ENCODE peak calls at places on chromosome 19, in nine cellular contexts. M is activated T-helper 2 cell treated with anti-CD3 and anti-CD28 coated beads, Interferon-gamma antibody, Interleukin-2, Interleukin-4, amounts not matched to agents 10 μg/mL and 5 μg/mL and 100 μg/mL, durations not matched to agents 14 hours and 24 hours and 36 hours; K is EH; I is memory B cell; N is neural crest cell; Y is SW 1271; O is astrocyte of the cerebellum; V is fibroblast of pulmonary artery; C is SK-N-SH. H is an unnamed sample.

GRCh38 chr19:7120499-7120898 is 51.0 kb downstream of the ZNF557 start:
- DNase-seq in M (no peak), K (no peak), I (no peak), N (no peak), Y (no peak), O (no peak), V (no peak), C (no peak), H (no peak)

GRCh38 chr19:16470911-16471811 is 609 bp downstream of the EPS15L1 start:
- DNase-seq in M (peak; percentile 22), K (peak; percentile 49), I (no peak), N (peak; percentile 16), Y (no peak), O (no peak), V (peak; percentile 49), C (no peak), H (peak; percentile 54)

GRCh38 chr19:18109363-18109730 is 11.8 kb downstream of the MAST3 start:
- DNase-seq in M (no peak), K (no peak), I (no peak), N (no peak), Y (no peak), O (no peak), V (no peak), C (no peak), H (no peak)

GRCh38 chr19:39970424-39970673 is 616 bp upstream of the PSMC4 start:
- DNase-seq in M (no peak), K (no peak), I (no peak), N (no peak), Y (peak; percentile 42), O (no peak), V (peak; percentile 41), C (no peak), H (peak; percentile 34)

GRCh38 chr19:23203841-23204344 is 46.3 kb downstream of the ZNF724 start:
- DNase-seq in M (no peak), K (peak; percentile 1), I (no peak), N (no peak), Y (no peak), O (no peak), V (no peak), C (no peak), H (no peak)

GRCh38 chr19:45753548-45753947 is 15.5 kb downstream of the SIX5 start:
- DNase-seq in M (no peak), K (no peak), I (no peak), N (no peak), Y (no peak), O (no peak), V (no peak), C (no peak), H (no peak)

GRCh38 chr19:3451451-3451866 is 28.9 kb downstream of the SMIM24 start:
- DNase-seq in M (no peak), K (no peak), I (no peak), N (no peak), Y (no peak), O (no peak), V (no peak), C (peak; percentile 12), H (no peak)

GRCh38 chr19:54481326-54481930 is 8.3 kb upstream of the CDC42EP5 start:
- DNase-seq in M (no peak), K (peak; percentile 50), I (peak; percentile 69), N (peak; percentile 74), Y (peak; percentile 32), O (no peak), V (peak; percentile 63), C (peak; percentile 65), H (peak; percentile 54)

GRCh38 chr19:38168632-38169031 is 55.4 kb downstream of the DPF1 start:
- DNase-seq in M (no peak), K (no peak), I (no peak), N (no peak), Y (no peak), O (no peak), V (no peak), C (no peak), H (no peak)

GRCh38 chr19:28456708-28457320 is 756.1 kb downstream of the UQCRFS1 start:
- DNase-seq in M (no peak), K (no peak), I (no peak), N (no peak), Y (no peak), O (no peak), V (no peak), C (no peak), H (no peak)